ENCODE peak calls at places on chromosome 3, in seven cellular contexts. J is body of pancreas; D is tibial artery; I is right lobe of liver; W is cardiac muscle cell; R is effector memory CD4-positive, alpha-beta T cell; G is fibroblast of lung. L is an unnamed sample.
A peak's percentile ranks its signal among the peaks of the same experiment; 100 is the strongest.

GRCh38 chr3:107740992-107741896 is 218.5 kb downstream of the BBX start:
- DNase-seq in J (no peak), D (no peak), I (no peak), W (peak; percentile 57), R (no peak), G (peak; percentile 18), L (peak; percentile 41)

GRCh38 chr3:77326586-77326985 is 286.7 kb downstream of the ROBO2 start:
- DNase-seq in J (no peak), D (no peak), I (no peak), W (no peak), R (no peak), G (no peak), L (no peak)

GRCh38 chr3:52471371-52472238 is 16.2 kb downstream of the NISCH start:
- DNase-seq in J (peak; percentile 73), D (peak; percentile 83), I (peak; percentile 96), W (peak; percentile 67), R (no peak), G (no peak), L (no peak)

GRCh38 chr3:168117059-168117458 is 21.3 kb upstream of the GOLIM4 start:
- DNase-seq in J (no peak), D (no peak), I (no peak), W (peak; percentile 74), R (no peak), G (peak; percentile 78), L (no peak)

GRCh38 chr3:148243609-148244008 is 454.1 kb upstream of the AGTR1 start:
- DNase-seq in J (no peak), D (no peak), I (no peak), W (no peak), R (no peak), G (no peak), L (no peak)

GRCh38 chr3:127690823-127691452 is 18.2 kb downstream of the ABTB1 start:
- DNase-seq in J (no peak), D (peak; percentile 86), I (no peak), W (peak; percentile 70), R (no peak), G (peak; percentile 68), L (no peak)

GRCh38 chr3:138210528-138210927 is 23.4 kb downstream of the ARMC8 start:
- DNase-seq in J (no peak), D (no peak), I (no peak), W (no peak), R (no peak), G (no peak), L (no peak)

GRCh38 chr3:145698252-145698651 is 462.7 kb downstream of the PLOD2 start:
- DNase-seq in J (no peak), D (no peak), I (no peak), W (peak; percentile 5), R (no peak), G (no peak), L (no peak)

GRCh38 chr3:58350627-58351013 is 17.9 kb downstream of the PXK start:
- DNase-seq in J (no peak), D (no peak), I (no peak), W (peak; percentile 37), R (no peak), G (peak; percentile 45), L (no peak)

GRCh38 chr3:103992469-103992868 is 1374.2 kb upstream of the ALCAM start:
- DNase-seq in J (no peak), D (no peak), I (no peak), W (no peak), R (no peak), G (no peak), L (no peak)

DNA sequence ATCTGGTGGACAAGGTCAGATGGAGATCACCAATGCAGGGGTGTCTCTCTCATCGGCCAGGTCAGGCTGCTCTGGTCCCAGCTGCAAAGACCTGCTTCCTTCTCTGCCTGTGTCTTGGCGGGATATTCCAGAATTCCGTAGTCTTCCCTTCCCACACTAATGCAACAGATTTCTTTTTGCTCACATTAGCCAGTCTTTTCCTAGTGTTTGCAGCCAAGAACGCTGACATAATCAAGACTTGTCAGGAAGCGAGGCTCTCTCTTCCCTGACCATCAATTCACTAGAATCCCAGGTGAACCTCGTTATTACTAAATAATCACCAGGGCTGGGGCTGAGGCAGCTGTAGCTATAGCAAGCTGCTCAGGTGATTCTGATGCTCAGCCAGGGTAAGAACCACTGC is 43.3 kb upstream of the ACKR4 start:
- DNase-seq in J (no peak), D (no peak), I (no peak), W (no peak), R (no peak), G (no peak), L (no peak)
- H3K4me1 ChIP-seq in J (peaks cover 89% of the 10 kb centered on the region), D (peaks cover 19% of the 10 kb centered on the region), I (no peaks in the 10 kb centered on the region), W (no peaks in the 10 kb centered on the region), R (no peaks in the 10 kb centered on the region), G (peaks cover 9% of the 10 kb centered on the region), L (peaks cover 7% of the 10 kb centered on the region)

GRCh38 chr3:24151595-24151994 is 206.5 kb downstream of the NR1D2 start:
- DNase-seq in J (no peak), D (no peak), I (no peak), W (peak; percentile 87), R (no peak), G (peak; percentile 52), L (no peak)
- H3K4me3 ChIP-seq in J (no peak overlapping the region), D (no peak overlapping the region), I (no peak overlapping the region), W (no peak overlapping the region), R (no peak overlapping the region), G (no peak overlapping the region), L (no peak overlapping the region)

GRCh38 chr3:177061382-177061781 is 135.9 kb downstream of the TBL1XR1 start:
- DNase-seq in J (no peak), D (no peak), I (no peak), W (no peak), R (no peak), G (no peak), L (no peak)

GRCh38 chr3:177056927-177057326 is 140.4 kb downstream of the TBL1XR1 start:
- DNase-seq in J (no peak), D (no peak), I (no peak), W (no peak), R (no peak), G (no peak), L (no peak)

GRCh38 chr3:177057768-177058167 is 139.5 kb downstream of the TBL1XR1 start:
- DNase-seq in J (no peak), D (no peak), I (no peak), W (no peak), R (no peak), G (peak; percentile 35), L (peak; percentile 82)

GRCh38 chr3:177060492-177060891 is 136.8 kb downstream of the TBL1XR1 start:
- DNase-seq in J (no peak), D (no peak), I (no peak), W (no peak), R (no peak), G (no peak), L (no peak)

GRCh38 chr3:177058647-177059046 is 138.6 kb downstream of the TBL1XR1 start:
- DNase-seq in J (no peak), D (no peak), I (no peak), W (no peak), R (no peak), G (no peak), L (no peak)
- H3K4me1 ChIP-seq in J (no peaks in the 10 kb centered on the region), D (peaks cover 45% of the 10 kb centered on the region), I (no peaks in the 10 kb centered on the region), W (peaks cover 18% of the 10 kb centered on the region), R (peaks cover 9% of the 10 kb centered on the region), G (no peaks in the 10 kb centered on the region), L (peaks cover 43% of the 10 kb centered on the region)

GRCh38 chr3:112128843-112129727 is 4.0 kb downstream of the GCSAM start:
- DNase-seq in J (no peak), D (no peak), I (no peak), W (peak; percentile 45), R (peak; percentile 26), G (peak; percentile 13), L (peak; percentile 13)

GRCh38 chr3:112127522-112128494 is 5.2 kb downstream of the GCSAM start:
- DNase-seq in J (no peak), D (no peak), I (no peak), W (no peak), R (no peak), G (no peak), L (no peak)

GRCh38 chr3:112123548-112123947 is 9.5 kb downstream of the GCSAM start:
- DNase-seq in J (no peak), D (no peak), I (no peak), W (no peak), R (no peak), G (no peak), L (no peak)

GRCh38 chr3:112124901-112125607 is 8.0 kb downstream of the GCSAM start:
- DNase-seq in J (no peak), D (no peak), I (no peak), W (no peak), R (no peak), G (no peak), L (no peak)

GRCh38 chr3:112126501-112126900 is 6.5 kb downstream of the GCSAM start:
- DNase-seq in J (no peak), D (no peak), I (no peak), W (peak; percentile 21), R (no peak), G (peak; percentile 23), L (no peak)
- H3K4me3 ChIP-seq in J (no peak overlapping the region), D (no peak overlapping the region), I (no peak overlapping the region), W (no peak overlapping the region), R (peak overlapping the region; percentile 35), G (no peak overlapping the region), L (peak overlapping the region; percentile 28)

GRCh38 chr3:47871389-47871788 is 68.5 kb downstream of the DHX30 start:
- DNase-seq in J (no peak), D (no peak), I (no peak), W (no peak), R (no peak), G (no peak), L (no peak)
- H3K4me1 ChIP-seq in J (peaks cover 10% of the 10 kb centered on the region), D (no peaks in the 10 kb centered on the region), I (no peaks in the 10 kb centered on the region), W (no peaks in the 10 kb centered on the region), R (no peaks in the 10 kb centered on the region), G (no peaks in the 10 kb centered on the region), L (no peaks in the 10 kb centered on the region)

GRCh38 chr3:150074277-150074676 is 103.6 kb upstream of the PFN2 start:
- DNase-seq in J (no peak), D (no peak), I (no peak), W (no peak), R (no peak), G (no peak), L (no peak)
- H3K4me3 ChIP-seq in J (no peak overlapping the region), D (no peak overlapping the region), I (no peak overlapping the region), W (no peak overlapping the region), R (no peak overlapping the region), G (peak overlapping the region; percentile 17), L (no peak overlapping the region)

L was measured in CD4-positive, CD25-positive, alpha-beta regulatory T cell.